ENCODE peak calls at places on chromosomes 5 and 9, in nine cellular contexts. G is AG10803, V is IMR-90, M is cardiac muscle cell, H is AG20443, Z is HFFc6, T is activated gamma-delta T cell treated with Interleukin-2 at 50 U/mL for 16 hours, C is head of caudate nucleus, Q is T follicular helper cell. S is an unnamed sample.

GRCh38 chr9:127122176-127123151 is at the start of gene ANGPTL2:
- DNase-seq in G (peak), V (peak), M (peak), H (peak), Z (peak), T (no peak), C (peak), Q (no peak), S (peak)

GRCh38 chr9:121714873-121715272 is 63.4 kb downstream of the DAB2IP start:
- DNase-seq in G (no peak), V (no peak), M (no peak), H (no peak), Z (no peak), T (no peak), C (no peak), Q (no peak), S (no peak)

GRCh38 chr5:154779105-154779504 is 23.9 kb downstream of the LARP1 start:
- DNase-seq in G (peak), V (peak), M (peak), H (peak), Z (peak), T (no peak), C (no peak), Q (no peak), S (no peak)

GRCh38 chr5:1180841-1181271 is 20.5 kb upstream of the SLC6A19 start:
- DNase-seq in G (no peak), V (no peak), M (no peak), H (no peak), Z (no peak), T (no peak), C (no peak), Q (no peak), S (peak)

GRCh38 chr9:17484906-17485305 is 94.0 kb upstream of the SH3GL2 start:
- DNase-seq in G (peak), V (peak), M (peak), H (no peak), Z (no peak), T (no peak), C (no peak), Q (no peak), S (no peak)

GRCh38 chr9:73153793-73154227 is 2.1 kb downstream of the ANXA1 start:
- DNase-seq in G (peak), V (peak), M (peak), H (no peak), Z (peak), T (no peak), C (no peak), Q (no peak), S (no peak)

GRCh38 chr5:8057764-8058163 is 188.8 kb downstream of the MTRR start:
- DNase-seq in G (peak), V (peak), M (peak), H (no peak), Z (no peak), T (no peak), C (no peak), Q (no peak), S (peak)

GRCh38 chr5:43702815-43703214 is 99.8 kb downstream of the NNT start:
- DNase-seq in G (peak), V (peak), M (peak), H (peak), Z (no peak), T (no peak), C (no peak), Q (no peak), S (no peak)

GRCh38 chr9:130140701-130141100 is 31.5 kb upstream of the NCS1 start:
- DNase-seq in G (no peak), V (no peak), M (no peak), H (no peak), Z (no peak), T (no peak), C (peak), Q (no peak), S (no peak)

GRCh38 chr9:131715906-131716305 is 24.0 kb downstream of the RAPGEF1 start:
- DNase-seq in G (no peak), V (no peak), M (peak), H (no peak), Z (no peak), T (no peak), C (no peak), Q (no peak), S (no peak)

GRCh38 chr9:70160672-70161413 is 97.9 kb upstream of the SMC5 start:
- DNase-seq in G (no peak), V (peak), M (no peak), H (no peak), Z (no peak), T (no peak), C (no peak), Q (no peak), S (no peak)

GRCh38 chr5:135894271-135894670 is 1.4 kb downstream of the IL9 start:
- DNase-seq in G (no peak), V (no peak), M (no peak), H (no peak), Z (no peak), T (no peak), C (no peak), Q (no peak), S (no peak)

GRCh38 chr5:1437452-1437851 is 7.8 kb downstream of the SLC6A3 start:
- DNase-seq in G (peak), V (peak), M (peak), H (peak), Z (no peak), T (no peak), C (no peak), Q (no peak), S (no peak)

GRCh38 chr9:83920469-83920941 is 727 bp downstream of the KIF27 start:
- DNase-seq in G (peak), V (peak), M (peak), H (peak), Z (no peak), T (no peak), C (peak), Q (peak), S (peak)

GRCh38 chr5:95870105-95870672 is 47.7 kb upstream of the GLRX start:
- DNase-seq in G (no peak), V (peak), M (no peak), H (no peak), Z (peak), T (no peak), C (no peak), Q (no peak), S (no peak)

S was measured in testis.